ENCODE peak calls at places on chromosomes 7 and 10, in four cellular contexts. E is testis, A is transverse colon, K is sigmoid colon. F is an unnamed sample.

GRCh38 chr7:87318741-87319140 is 26.7 kb upstream of the CROT start:
- DNase-seq in E (no peak), A (no peak), K (no peak), F (no peak)

GRCh38 chr10:106996510-106996909 is 168.0 kb downstream of the SORCS1 start:
- DNase-seq in E (no peak), K (no peak), A (no peak), F (no peak)

GRCh38 chr7:41122256-41122987 is 580.5 kb downstream of the INHBA start:
- DNase-seq in A (no peak), K (no peak), E (no peak), F (no peak)

GRCh38 chr7:122311719-122312118 is 7.2 kb upstream of the FEZF1 start:
- DNase-seq in E (peak; percentile 36), K (no peak), A (no peak), F (no peak)

GRCh38 chr7:108455833-108456677 is at the start of gene NRCAM:
- DNase-seq in E (peak; percentile 70), K (no peak), A (peak; percentile 15), F (peak; percentile 27)

GRCh38 chr7:106058925-106059324 is 53.2 kb downstream of the SYPL1 start:
- DNase-seq in E (no peak), K (no peak), A (no peak), F (no peak)

GRCh38 chr7:101558742-101559325 is 70.3 kb downstream of the MYL10 start:
- DNase-seq in E (no peak), K (peak; percentile 5), A (no peak), F (no peak)

GRCh38 chr7:43639858-43640491 is 57.1 kb downstream of the STK17A start:
- DNase-seq in E (peak; percentile 33), K (no peak), A (peak; percentile 61), F (no peak)

GRCh38 chr10:8594711-8595110 is 540.2 kb downstream of the GATA3 start:
- DNase-seq in K (no peak), A (no peak), E (no peak), F (no peak)

GRCh38 chr7:128904381-128905197 is 5.9 kb downstream of the KCP start:
- DNase-seq in K (peak; percentile 50), E (no peak), A (peak; percentile 9), F (no peak)

GRCh38 chr7:93719546-93719945 is 145.0 kb upstream of the CALCR start:
- DNase-seq in K (no peak), A (no peak), E (no peak), F (no peak)

GRCh38 chr10:58023341-58024073 is 244.2 kb downstream of the IPMK start:
- DNase-seq in E (no peak), K (no peak), A (no peak), F (no peak)

GRCh38 chr7:82699773-82700186 is 256.2 kb upstream of the CACNA2D1 start:
- DNase-seq in K (no peak), E (no peak), A (peak; percentile 55), F (no peak)

GRCh38 chr7:20441886-20442505 is 111.3 kb downstream of the ITGB8 start:
- DNase-seq in K (no peak), E (no peak), A (no peak), F (no peak)

GRCh38 chr10:113273877-113274829 is 278.7 kb upstream of the HABP2 start:
- DNase-seq in K (no peak), A (no peak), E (no peak), F (peak; percentile 84)

GRCh38 chr7:157386979-157387800 is 50.4 kb downstream of the DNAJB6 start:
- DNase-seq in A (peak; percentile 82), E (peak; percentile 96), K (peak; percentile 91), F (peak; percentile 87)

GRCh38 chr10:22259280-22259679 is 41.5 kb upstream of the EBLN1 start:
- DNase-seq in A (no peak), E (no peak), K (no peak), F (no peak)

GRCh38 chr7:150949971-150950491 is 28.1 kb downstream of the KCNH2 start:
- DNase-seq in E (peak; percentile 12), K (peak; percentile 54), A (no peak), F (peak; percentile 19)

GRCh38 chr10:45592926-45593325 is 79.6 kb downstream of the ZFAND4 start:
- DNase-seq in A (no peak), E (no peak), K (no peak), F (no peak)
- H3K4me3 ChIP-seq in A (peak overlapping the region; percentile 97), E (no peak overlapping the region), K (no peak overlapping the region), F (peak overlapping the region; percentile 74)

GRCh38 chr10:43360086-43360485 is 11.3 kb upstream of the FXYD4 start:
- DNase-seq in E (no peak), K (no peak), A (no peak), F (no peak)

GRCh38 chr10:43361532-43362190 is 9.8 kb upstream of the FXYD4 start:
- DNase-seq in E (no peak), A (no peak), K (no peak), F (no peak)

DNA sequence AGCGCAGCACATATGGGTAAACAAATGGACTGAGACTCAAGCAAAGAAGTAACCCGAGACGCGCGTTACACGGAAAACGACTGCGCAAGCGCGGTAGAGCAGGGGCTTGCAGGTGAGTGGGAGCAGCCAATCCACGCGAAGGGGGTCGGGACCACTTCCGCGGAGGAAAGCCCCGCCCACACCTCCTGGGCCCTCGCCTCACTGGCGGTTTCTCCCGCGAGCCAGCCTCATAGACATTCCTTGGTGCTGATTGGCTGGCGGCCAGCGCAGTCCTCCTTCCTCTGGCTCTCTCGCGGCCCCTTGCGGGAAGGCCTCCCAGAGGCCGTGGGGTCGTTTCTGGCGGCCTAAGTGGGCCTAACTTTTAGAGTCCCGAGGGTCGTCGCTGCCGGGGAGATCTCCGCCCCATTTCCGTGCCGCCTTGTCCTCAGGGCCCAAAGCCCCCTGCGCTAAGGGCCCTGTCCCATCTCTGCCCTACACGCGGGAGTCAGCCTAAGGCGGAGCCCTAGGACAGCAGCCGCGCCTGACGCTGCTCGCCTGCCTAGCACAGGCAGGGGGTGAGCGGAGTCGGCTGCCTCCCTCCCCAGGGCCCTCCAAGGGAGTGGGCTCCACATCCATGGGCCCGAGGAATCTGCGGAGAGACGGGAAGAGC is 9.1 kb upstream of the FXYD4 start:
- DNase-seq in A (peak; percentile 97), K (peak; percentile 97), E (peak; percentile 99), F (peak; percentile 94)
- TF ChIP-seq POLR2A in A (peak; percentile 62), K (peak; percentile 5), E (no peak), F (no peak)

GRCh38 chr10:52452600-52453493 is 138.8 kb downstream of the DKK1 start:
- DNase-seq in K (no peak), A (no peak), E (no peak), F (no peak)

GRCh38 chr10:52453501-52453900 is 139.4 kb downstream of the DKK1 start:
- DNase-seq in E (no peak), K (no peak), A (no peak), F (no peak)

GRCh38 chr10:52451817-52452216 is 137.7 kb downstream of the DKK1 start:
- DNase-seq in K (no peak), A (no peak), E (no peak), F (no peak)

GRCh38 chr10:52454476-52454875 is 140.4 kb downstream of the DKK1 start:
- DNase-seq in E (no peak), K (no peak), A (no peak), F (no peak)

GRCh38 chr10:52455095-52455494 is 141.0 kb downstream of the DKK1 start:
- DNase-seq in K (no peak), A (no peak), E (no peak), F (no peak)
- H3K4me3 ChIP-seq in K (no peak overlapping the region), A (no peak overlapping the region), E (no peak overlapping the region), F (no peak overlapping the region)

GRCh38 chr10:98270026-98270740 is 2.2 kb upstream of the LOXL4 start:
- DNase-seq in A (no peak), E (no peak), K (no peak), F (no peak)
- TF ChIP-seq POLR2A in A (no peak), E (no peak), K (no peak), F (no peak)

DNA sequence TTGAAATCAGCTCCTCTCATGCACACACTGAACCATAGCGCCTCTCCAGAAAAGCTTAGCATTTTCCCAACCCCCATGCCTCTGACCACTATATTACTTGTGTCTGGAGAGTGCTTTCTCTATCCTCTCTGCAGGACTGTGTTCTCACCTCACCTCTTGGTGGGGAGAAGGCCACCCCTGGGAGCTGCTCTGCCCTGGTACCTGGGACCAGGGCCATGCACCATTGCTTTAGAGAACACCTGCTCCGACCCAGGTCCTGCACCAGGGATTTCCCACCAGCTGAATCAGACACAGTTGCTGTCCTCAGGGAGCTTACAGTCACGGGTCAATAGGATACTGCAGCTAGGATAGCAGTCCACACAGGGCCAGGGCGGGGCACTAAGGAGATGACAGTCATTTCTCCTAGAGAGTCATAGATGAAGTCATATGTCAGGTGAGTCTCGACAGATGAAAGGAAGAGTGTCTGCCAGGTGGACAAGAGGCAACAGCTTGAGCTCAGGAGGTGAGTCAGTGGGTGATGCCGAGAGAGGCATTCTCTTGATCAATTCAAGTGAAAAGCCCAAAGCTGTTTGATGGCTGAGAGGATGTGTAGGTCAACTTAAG is 619 bp upstream of the LMTK2 start:
- DNase-seq in A (peak; percentile 64), E (no peak), K (peak; percentile 54), F (no peak)
- H3K4me3 ChIP-seq in A (no peak overlapping the region), E (peak overlapping the region; percentile 99), K (no peak overlapping the region), F (peak overlapping the region; percentile 94)

DNA sequence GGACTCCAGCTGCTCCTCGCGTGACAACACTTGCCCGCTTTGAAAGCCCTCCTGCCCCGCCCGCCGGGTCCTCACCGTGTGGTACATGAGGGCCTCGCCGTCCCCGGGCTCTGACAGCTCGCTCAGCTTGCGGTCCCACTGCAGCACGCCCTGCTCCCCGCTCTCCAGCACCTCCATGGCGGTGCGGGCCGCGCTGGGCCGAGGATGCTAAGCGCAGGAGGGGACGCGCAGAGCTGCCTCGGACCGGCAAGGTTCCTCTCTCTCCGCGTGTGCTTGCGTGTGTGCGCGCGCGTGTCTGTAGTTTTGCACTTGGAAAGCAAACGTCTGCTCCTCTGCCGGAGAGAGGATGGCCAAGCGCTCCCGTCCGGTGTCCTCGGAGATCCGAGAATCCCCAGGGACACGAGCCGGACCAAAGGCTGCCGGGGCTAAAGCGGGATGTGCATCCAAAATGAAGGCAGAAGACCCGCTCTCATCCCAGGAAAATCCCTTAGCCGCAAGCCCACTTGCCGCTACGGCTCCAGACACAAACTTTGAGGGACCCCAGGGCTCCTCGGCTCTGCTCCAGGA is at the start of gene CREB3L2:
- DNase-seq in K (no peak), E (peak; percentile 61), A (peak; percentile 68), F (peak; percentile 77)
- TF ChIP-seq POLR2A in K (peak; percentile 80), E (peak; percentile 78), A (peak; percentile 79), F (peak; percentile 84)

DNA sequence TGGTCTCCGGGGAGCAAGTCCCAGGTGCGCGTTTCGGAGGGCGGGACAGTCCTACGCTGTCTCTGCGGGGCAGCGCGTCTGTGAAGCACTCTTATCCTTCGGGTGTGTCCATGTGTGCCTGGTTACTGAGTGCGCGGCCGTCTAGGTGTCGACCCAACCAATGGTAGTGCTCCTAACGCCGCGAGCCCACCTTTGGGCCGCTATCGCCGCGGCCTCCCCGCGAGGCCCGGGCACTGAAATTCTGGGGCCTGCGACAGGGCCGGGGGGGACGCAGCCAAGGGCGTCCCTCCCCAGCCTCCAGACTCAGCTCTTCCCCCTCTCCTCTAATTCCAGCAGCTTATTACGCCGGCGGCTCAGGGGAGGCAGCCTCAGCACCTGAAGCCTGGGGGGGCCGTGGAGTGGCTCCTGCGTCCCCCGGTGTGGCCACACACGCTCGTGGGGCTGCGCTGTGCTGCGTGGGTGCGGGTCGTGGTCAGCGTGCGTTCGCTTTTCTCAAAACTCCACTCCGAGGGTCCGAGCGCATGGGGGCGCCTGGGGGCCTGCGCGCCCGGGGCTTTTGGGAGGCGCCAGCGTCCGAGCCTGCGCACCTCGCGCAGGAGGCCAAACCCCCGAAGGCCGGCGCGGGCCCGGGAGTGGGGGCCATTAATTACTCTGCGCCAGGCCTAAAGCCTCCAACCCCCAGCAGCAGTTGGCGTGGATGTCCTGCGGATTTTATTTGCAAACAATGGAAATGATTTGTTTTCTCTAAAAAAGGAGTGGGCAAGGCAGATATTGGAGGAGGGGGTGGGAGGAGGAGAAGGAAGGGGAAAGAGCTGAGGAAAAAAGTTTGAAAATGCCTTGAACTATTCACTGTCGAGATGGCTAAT is 3.0 kb upstream of the ZNF503 start:
- DNase-seq in A (peak; percentile 65), K (no peak), E (no peak), F (peak; percentile 45)
- H3K4me3 ChIP-seq in A (peak overlapping the region; percentile 70), K (peak overlapping the region; percentile 97), E (peak overlapping the region; percentile 78), F (peak overlapping the region; percentile 80)

F was measured in heart left ventricle.